ENCODE peak calls at places on chromosomes 5 and 9, in eight cellular contexts. S, O, Y, L, P, M, N and E are unnamed samples.
A peak's percentile ranks its signal among the peaks of the same experiment; 100 is the strongest.

GRCh38 chr5:83487155-83487554 is 15.6 kb downstream of the VCAN start:
- DNase-seq in M (no peak), L (no peak), O (no peak), Y (no peak), S (no peak), P (no peak), N (no peak), E (no peak)

GRCh38 chr9:97990259-97990658 is 7.1 kb downstream of the ANP32B start:
- DNase-seq in P (no peak), S (no peak), Y (no peak), L (no peak), O (no peak), N (no peak), M (no peak), E (no peak)

GRCh38 chr5:3995954-3996619 is 400.5 kb downstream of the IRX1 start:
- DNase-seq in M (no peak), S (no peak), O (no peak), P (no peak), N (no peak), L (no peak), Y (no peak), E (no peak)

GRCh38 chr9:89817186-89817960 is 212.6 kb downstream of the GADD45G start:
- DNase-seq in Y (no peak), O (no peak), N (no peak), P (no peak), M (no peak), S (no peak), L (no peak), E (no peak)

GRCh38 chr9:126971261-126971660 is 56.7 kb downstream of the RALGPS1 start:
- DNase-seq in N (no peak), M (no peak), O (no peak), Y (no peak), P (no peak), S (no peak), L (no peak), E (no peak)

GRCh38 chr5:485943-486491 is 38.2 kb downstream of the SLC9A3 start:
- DNase-seq in S (no peak), N (no peak), L (no peak), O (no peak), P (no peak), Y (no peak), M (no peak), E (no peak)

GRCh38 chr5:89213584-89213983 is 330.6 kb upstream of the MEF2C start:
- DNase-seq in Y (no peak), N (no peak), P (no peak), S (no peak), L (no peak), M (no peak), O (no peak), E (no peak)

GRCh38 chr9:111190352-111190751 is 139.7 kb downstream of the OR2K2 start:
- DNase-seq in O (no peak), Y (no peak), N (no peak), S (no peak), P (no peak), L (no peak), M (no peak), E (no peak)

GRCh38 chr9:120868339-120868675 is 8.7 kb downstream of the PHF19 start:
- DNase-seq in N (no peak), Y (no peak), L (no peak), P (no peak), M (no peak), O (no peak), S (no peak), E (no peak)
- TF ChIP-seq POLR2A in N (no peak), Y (no peak), L (no peak), P (peak; percentile 16), M (no peak), O (peak; percentile 60), S (no peak), E (no peak)

GRCh38 chr5:146007973-146008372 is 71.6 kb downstream of the SH3RF2 start:
- DNase-seq in Y (no peak), O (no peak), L (no peak), S (no peak), P (no peak), N (no peak), M (no peak), E (no peak)

GRCh38 chr5:146007270-146007669 is 70.9 kb downstream of the SH3RF2 start:
- DNase-seq in N (no peak), M (no peak), L (peak; percentile 34), O (no peak), P (no peak), S (no peak), Y (no peak), E (no peak)

GRCh38 chr5:146006470-146006869 is 70.1 kb downstream of the SH3RF2 start:
- DNase-seq in S (no peak), P (no peak), Y (no peak), N (no peak), M (no peak), O (no peak), L (no peak), E (no peak)

GRCh38 chr5:146005723-146006122 is 69.3 kb downstream of the SH3RF2 start:
- DNase-seq in P (no peak), N (no peak), L (no peak), S (no peak), Y (no peak), O (no peak), M (no peak), E (no peak)

DNA sequence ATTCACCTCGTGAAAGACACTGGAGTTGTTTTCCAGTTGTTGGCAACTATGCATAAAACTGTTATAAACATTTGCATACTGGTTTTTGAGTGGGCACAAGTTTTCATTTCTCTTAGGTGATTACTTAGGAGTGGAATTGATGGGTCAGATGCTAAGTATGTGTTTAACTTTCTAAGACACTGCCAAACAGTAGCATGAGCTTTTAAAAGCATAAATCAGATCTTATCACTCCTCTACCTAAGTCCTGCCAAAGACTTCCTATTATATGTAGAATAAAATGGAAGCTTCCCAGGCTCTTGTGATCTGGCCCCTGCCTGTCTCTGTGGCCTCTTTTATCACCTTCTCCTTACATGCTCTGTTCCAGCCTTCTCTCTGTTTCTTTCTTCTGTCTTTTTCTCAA is 72.6 kb downstream of the SH3RF2 start:
- DNase-seq in O (no peak), L (no peak), Y (no peak), S (no peak), N (no peak), M (no peak), P (no peak), E (no peak)
- TF ChIP-seq POLR2AphosphoS5 in O (no peak), L (no peak), Y (no peak), S (no peak), N (no peak), M (no peak), P (no peak), E (no peak)

GRCh38 chr9:14127656-14128055 is 186.3 kb downstream of the NFIB start:
- DNase-seq in M (no peak), O (no peak), N (no peak), Y (no peak), S (no peak), L (no peak), P (no peak), E (no peak)
- TF ChIP-seq POLR2A in M (no peak), O (no peak), N (no peak), Y (no peak), S (no peak), L (no peak), P (no peak), E (no peak)

GRCh38 chr5:61808091-61808490 is 476.0 kb downstream of the ZSWIM6 start:
- DNase-seq in L (no peak), Y (no peak), M (peak; percentile 30), P (no peak), N (no peak), S (no peak), O (no peak), E (no peak)
- TF ChIP-seq POLR2AphosphoS5 in L (no peak), Y (no peak), M (no peak), P (no peak), N (no peak), S (no peak), O (no peak), E (no peak)

DNA sequence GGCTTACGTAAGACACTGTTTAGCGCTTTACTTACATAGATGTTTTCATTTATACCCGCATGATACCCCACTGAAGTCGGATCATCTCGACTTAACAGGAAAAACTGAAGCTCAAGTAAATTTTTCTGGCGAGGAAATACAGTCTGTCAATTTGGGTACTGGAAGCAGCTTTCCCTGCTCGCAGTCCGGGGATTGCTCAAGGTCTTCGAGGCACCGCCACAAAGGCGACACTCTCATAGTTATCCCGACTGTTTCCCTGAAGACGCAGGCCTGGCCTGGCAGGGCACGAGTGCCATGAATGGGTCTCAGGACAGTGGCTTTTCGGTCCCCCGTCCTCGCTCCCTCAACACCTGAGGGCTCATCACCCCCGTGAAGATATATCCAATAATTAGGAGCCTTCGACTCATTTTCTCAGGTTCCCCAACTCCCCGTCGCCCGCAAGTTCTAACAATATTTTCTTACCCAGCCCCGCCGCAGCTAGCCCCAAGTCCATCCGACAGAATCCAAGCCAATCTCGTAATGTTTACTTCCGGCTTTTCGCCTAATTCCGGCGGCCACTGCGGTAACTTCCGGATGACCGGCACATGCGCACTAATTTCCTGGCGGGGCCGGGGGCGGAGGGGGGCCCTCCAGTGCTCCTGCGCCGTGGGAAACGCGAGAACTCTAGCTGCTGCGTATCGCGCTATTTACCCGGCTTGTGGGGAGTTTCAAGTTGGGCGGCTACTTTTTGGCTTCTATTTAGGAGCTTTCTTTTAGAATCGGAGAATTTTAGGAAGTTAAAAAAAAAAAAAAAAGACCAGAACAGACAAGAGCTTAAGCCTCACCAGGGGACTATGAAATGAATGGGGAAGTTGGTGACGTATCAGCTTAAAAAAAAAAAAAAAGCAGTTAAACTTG is at the start of gene SLU7:
- DNase-seq in P (peak; percentile 98), N (peak; percentile 92), O (peak; percentile 94), Y (peak; percentile 71), S (peak; percentile 91), L (peak; percentile 90), M (peak; percentile 96), E (peak; percentile 70)
- TF ChIP-seq POLR2A in P (peak; percentile 38), N (peak; percentile 84), O (peak; percentile 73), Y (peak; percentile 79), S (peak; percentile 86), L (peak; percentile 66), M (no peak), E (peak; percentile 73)

GRCh38 chr9:122403381-122404002 is 32.7 kb downstream of the PTGS1 start:
- DNase-seq in P (no peak), M (no peak), O (no peak), N (no peak), Y (no peak), S (no peak), L (no peak), E (no peak)

GRCh38 chr9:122406264-122406890 is 35.6 kb downstream of the PTGS1 start:
- DNase-seq in S (no peak), M (no peak), L (no peak), P (no peak), O (no peak), N (no peak), Y (no peak), E (no peak)

GRCh38 chr9:122397749-122398148 is 26.9 kb downstream of the PTGS1 start:
- DNase-seq in S (no peak), M (no peak), N (no peak), P (no peak), Y (no peak), O (no peak), L (no peak), E (no peak)

GRCh38 chr9:122398371-122398924 is 27.6 kb downstream of the PTGS1 start:
- DNase-seq in Y (no peak), M (no peak), N (no peak), P (no peak), S (no peak), O (no peak), L (no peak), E (no peak)

GRCh38 chr9:122402403-122403268 is 31.8 kb downstream of the PTGS1 start:
- DNase-seq in S (no peak), N (no peak), M (no peak), L (peak; percentile 27), O (no peak), Y (no peak), P (no peak), E (no peak)
- TF ChIP-seq POLR2AphosphoS5 in S (no peak), N (no peak), M (no peak), L (no peak), O (peak; percentile 36), Y (no peak), P (peak; percentile 48), E (no peak)